ENCODE peak calls at places on chromosomes 5 and 9, in four cellular contexts. D, G, S and H are unnamed samples.

GRCh38 chr9:104075801-104076753 is 18.0 kb upstream of the SMC2 start:
- DNase-seq in D (no peak), G (no peak), S (no peak), H (no peak)

GRCh38 chr5:23820764-23821471 is 313.5 kb downstream of the PRDM9 start:
- DNase-seq in D (no peak), G (peak; percentile 1), S (no peak), H (no peak)

GRCh38 chr9:90546200-90546599 is 96.4 kb downstream of the DIRAS2 start:
- DNase-seq in D (no peak), G (peak; percentile 62), S (no peak), H (no peak)

GRCh38 chr5:173451031-173451430 is 122.8 kb upstream of the STC2 start:
- DNase-seq in D (no peak), G (peak; percentile 48), S (no peak), H (no peak)

GRCh38 chr9:137045294-137046093 is 483 bp downstream of the NPDC1 start:
- DNase-seq in D (no peak), G (peak; percentile 81), S (no peak), H (peak; percentile 79)

GRCh38 chr9:3827175-3827574 is 301.4 kb upstream of the RFX3 start:
- DNase-seq in D (no peak), G (no peak), S (peak; percentile 64), H (no peak)

GRCh38 chr9:135615666-135616620 is 23.4 kb downstream of the GLT6D1 start:
- DNase-seq in D (no peak), G (peak; percentile 57), S (no peak), H (no peak)

GRCh38 chr9:79799691-79800345 is 228.1 kb downstream of the TLE4 start:
- DNase-seq in D (peak; percentile 66), G (no peak), S (peak; percentile 45), H (no peak)

GRCh38 chr5:5409151-5409810 is 13.2 kb upstream of the ICE1 start:
- DNase-seq in D (no peak), G (no peak), S (no peak), H (no peak)

GRCh38 chr5:170846416-170846815 is 15.4 kb upstream of the RANBP17 start:
- DNase-seq in D (no peak), G (no peak), S (no peak), H (no peak)

GRCh38 chr9:14760060-14760459 is 37.5 kb upstream of the CER1 start:
- DNase-seq in D (no peak), G (no peak), S (no peak), H (no peak)

GRCh38 chr5:126471875-126472537 is 48.8 kb downstream of the GRAMD2B start:
- DNase-seq in D (no peak), G (no peak), S (no peak), H (no peak)

GRCh38 chr9:32955655-32956478 is 45.6 kb downstream of the APTX start:
- DNase-seq in D (no peak), G (peak; percentile 25), S (no peak), H (no peak)

GRCh38 chr5:61450880-61451279 is 118.8 kb downstream of the ZSWIM6 start:
- DNase-seq in D (peak; percentile 18), G (peak; percentile 19), S (no peak), H (peak; percentile 52)

GRCh38 chr5:38670066-38670465 is 113.6 kb upstream of the LIFR start:
- DNase-seq in D (no peak), G (no peak), S (no peak), H (no peak)

GRCh38 chr5:132979367-132979935 is 16.0 kb upstream of the AFF4 start:
- DNase-seq in D (no peak), G (no peak), S (no peak), H (no peak)

GRCh38 chr5:32193591-32193990 is 19.5 kb upstream of the GOLPH3 start:
- DNase-seq in D (peak; percentile 91), G (peak; percentile 77), S (peak; percentile 90), H (peak; percentile 94)

GRCh38 chr5:132787076-132787475 is 10.0 kb upstream of the SEPTIN8 start:
- DNase-seq in D (no peak), G (no peak), S (no peak), H (no peak)

GRCh38 chr5:33261305-33261704 is 179.5 kb upstream of the TARS1 start:
- DNase-seq in D (no peak), G (no peak), S (no peak), H (no peak)

GRCh38 chr5:88732181-88732633 is 150.8 kb downstream of the MEF2C start:
- DNase-seq in D (peak; percentile 35), G (no peak), S (peak; percentile 45), H (peak; percentile 87)

GRCh38 chr5:3220201-3220600 is 375.4 kb upstream of the IRX1 start:
- DNase-seq in D (no peak), G (no peak), S (no peak), H (no peak)

GRCh38 chr5:113255579-113256210 is 179.1 kb downstream of the TSSK1B start:
- DNase-seq in D (no peak), G (no peak), S (no peak), H (no peak)

GRCh38 chr5:144774247-144774646 is 603.6 kb downstream of the KCTD16 start:
- DNase-seq in D (no peak), G (no peak), S (no peak), H (no peak)

GRCh38 chr5:138354387-138354786 is 1.9 kb downstream of the KDM3B start:
- DNase-seq in D (no peak), G (no peak), S (no peak), H (no peak)

GRCh38 chr9:126677188-126678084 is 63.7 kb downstream of the LMX1B start:
- DNase-seq in D (no peak), G (no peak), S (no peak), H (no peak)

GRCh38 chr9:82993856-82994605 is 68.9 kb downstream of the RASEF start:
- DNase-seq in D (no peak), G (no peak), S (no peak), H (no peak)

GRCh38 chr9:136623849-136624183 is 38.9 kb upstream of the EGFL7 start:
- DNase-seq in D (no peak), G (no peak), S (no peak), H (no peak)

GRCh38 chr5:109062669-109063068 is 315.0 kb downstream of the FER start:
- DNase-seq in D (no peak), G (no peak), S (no peak), H (no peak)

GRCh38 chr5:61667523-61668229 is 335.6 kb downstream of the ZSWIM6 start:
- DNase-seq in D (no peak), G (no peak), S (no peak), H (no peak)

GRCh38 chr9:16442622-16443021 is 427.8 kb downstream of the BNC2 start:
- DNase-seq in D (no peak), G (no peak), S (no peak), H (no peak)

GRCh38 chr5:171622010-171622409 is 163.6 kb upstream of the SMIM23 start:
- DNase-seq in D (peak; percentile 23), G (peak; percentile 57), S (no peak), H (no peak)

GRCh38 chr5:120446896-120447295 is 17.2 kb upstream of the PRR16 start:
- DNase-seq in D (no peak), G (no peak), S (no peak), H (no peak)

GRCh38 chr9:35717132-35717870 is 14.7 kb downstream of the TLN1 start:
- DNase-seq in D (no peak), G (no peak), S (no peak), H (peak; percentile 33)

GRCh38 chr5:109826-110225 is 17.9 kb downstream of the PLEKHG4B start:
- DNase-seq in D (no peak), G (no peak), S (no peak), H (no peak)

GRCh38 chr5:110270-110888 is 18.4 kb downstream of the PLEKHG4B start:
- DNase-seq in D (no peak), G (no peak), S (no peak), H (no peak)

GRCh38 chr5:106587-106986 is 14.6 kb downstream of the PLEKHG4B start:
- DNase-seq in D (no peak), G (no peak), S (no peak), H (no peak)

GRCh38 chr5:107526-107925 is 15.6 kb downstream of the PLEKHG4B start:
- DNase-seq in D (no peak), G (no peak), S (no peak), H (no peak)

DNA sequence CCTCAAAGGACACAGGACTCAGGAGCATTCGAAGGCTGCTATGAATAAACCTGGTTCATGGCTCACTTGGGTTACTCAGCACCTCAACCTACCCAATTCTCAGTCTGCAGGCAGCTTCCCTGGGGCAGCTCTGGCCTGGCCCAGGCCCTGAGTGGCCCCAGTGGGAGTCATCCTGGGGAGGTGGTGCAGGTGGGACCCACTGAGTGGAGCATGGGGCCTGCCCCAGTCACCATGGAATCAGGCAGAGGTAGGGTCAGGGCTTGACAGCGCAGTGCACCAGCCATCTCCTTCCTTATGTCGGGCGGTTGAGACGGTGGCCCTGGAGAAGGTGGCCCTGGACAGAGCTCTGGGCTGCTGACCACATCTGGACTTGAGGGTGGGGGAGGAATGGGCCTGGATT is 19.2 kb downstream of the PLEKHG4B start:
- DNase-seq in D (no peak), G (no peak), S (no peak), H (no peak)
- H3K4me1 ChIP-seq in D (no peaks in the 10 kb centered on the region), G (no peaks in the 10 kb centered on the region), S (no peaks in the 10 kb centered on the region), H (no peaks in the 10 kb centered on the region)

GRCh38 chr9:113687680-113688371 is 188.3 kb upstream of the ZNF618 start:
- DNase-seq in D (no peak), G (peak; percentile 41), S (no peak), H (no peak)
- H3K4me3 ChIP-seq in D (no peak overlapping the region), G (no peak overlapping the region), S (no peak overlapping the region), H (no peak overlapping the region)

GRCh38 chr5:148740466-148740865 is 85.9 kb upstream of the ADRB2 start:
- DNase-seq in D (no peak), G (no peak), S (no peak), H (no peak)
- H3K4me1 ChIP-seq in D (no peaks in the 10 kb centered on the region), G (no peaks in the 10 kb centered on the region), S (peaks cover 25% of the 10 kb centered on the region), H (peaks cover 3% of the 10 kb centered on the region)

GRCh38 chr5:178078197-178078995 is 34.9 kb upstream of the N4BP3 start:
- DNase-seq in D (no peak), G (no peak), S (no peak), H (no peak)
- H3K4me3 ChIP-seq in D (no peak overlapping the region), G (no peak overlapping the region), S (no peak overlapping the region), H (no peak overlapping the region)

DNA sequence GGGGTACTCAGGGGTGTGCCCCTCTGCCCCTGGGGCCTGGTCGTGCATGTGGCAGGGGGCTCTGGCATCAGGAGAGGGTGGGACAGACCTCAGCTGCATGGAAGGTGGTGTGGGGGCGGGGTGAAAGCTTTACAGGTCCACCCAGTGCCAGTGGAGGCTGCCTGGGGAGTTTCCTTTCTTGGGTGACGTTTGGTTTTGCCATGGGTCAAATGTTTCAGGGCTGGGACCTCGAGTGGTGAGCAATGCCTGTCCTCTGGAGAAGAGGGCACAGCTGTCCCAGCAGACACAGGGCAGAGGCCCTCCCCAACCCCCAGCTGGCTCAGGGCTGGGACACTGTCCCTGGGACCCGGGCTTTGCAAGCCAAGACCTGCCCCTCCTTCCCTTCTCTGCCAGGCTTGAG is 3.6 kb downstream of the RXRA start:
- DNase-seq in D (no peak), G (no peak), S (no peak), H (peak; percentile 71)
- H3K4me1 ChIP-seq in D (peaks cover 62% of the 10 kb centered on the region), G (peaks cover 26% of the 10 kb centered on the region), S (peaks cover 80% of the 10 kb centered on the region), H (no peaks in the 10 kb centered on the region)